ENCODE peak calls at places on chromosomes 1 and 21, in seven cellular contexts. G is NCI-H774, I is Peyer's patch, A is HEK293T, V is NCI-H510A treated with DMSO at 0.1 percent for 48 hours, C is AG04450, J is lower leg skin. X is an unnamed sample.

GRCh38 chr1:55716151-55716550 is 501.0 kb upstream of the USP24 start:
- DNase-seq in G (no peak), I (no peak), A (no peak), V (no peak), C (no peak), J (no peak), X (no peak)

GRCh38 chr1:9892563-9893528 is 17.2 kb downstream of the CTNNBIP1 start:
- DNase-seq in G (no peak), I (no peak), A (no peak), V (no peak), C (no peak), J (peak; percentile 64), X (no peak)

GRCh38 chr1:202438393-202439174 is 90.1 kb downstream of the PPP1R12B start:
- DNase-seq in G (no peak), I (no peak), A (no peak), V (no peak), C (no peak), J (no peak), X (no peak)

GRCh38 chr1:171298696-171299095 is 15.3 kb upstream of the FMO4 start:
- DNase-seq in G (no peak), I (no peak), A (no peak), V (no peak), C (no peak), J (no peak), X (no peak)

GRCh38 chr1:3610165-3610822 is 1.0 kb downstream of the MEGF6 start:
- DNase-seq in G (no peak), I (no peak), A (no peak), V (no peak), C (no peak), J (no peak), X (no peak)

GRCh38 chr1:76583875-76584477 is 283.3 kb upstream of the ST6GALNAC5 start:
- DNase-seq in G (no peak), I (no peak), A (no peak), V (no peak), C (no peak), J (no peak), X (no peak)

GRCh38 chr1:48536477-48536876 is 64.5 kb upstream of the SPATA6 start:
- DNase-seq in G (peak; percentile 94), I (no peak), A (no peak), V (peak; percentile 12), C (no peak), J (no peak), X (no peak)

GRCh38 chr1:61951731-61952585 is 209.7 kb downstream of the PATJ start:
- DNase-seq in G (no peak), I (no peak), A (no peak), V (no peak), C (no peak), J (no peak), X (no peak)

GRCh38 chr1:201537028-201537427 is 1.9 kb upstream of the NAV1 start:
- DNase-seq in G (no peak), I (no peak), A (no peak), V (no peak), C (no peak), J (no peak), X (no peak)

GRCh38 chr1:204036882-204037645 is 35.9 kb upstream of the SOX13 start:
- DNase-seq in G (no peak), I (no peak), A (no peak), V (peak; percentile 58), C (no peak), J (no peak), X (no peak)

GRCh38 chr1:84442256-84442655 is 36.8 kb upstream of the RPF1 start:
- DNase-seq in G (no peak), I (no peak), A (peak; percentile 27), V (peak; percentile 32), C (peak; percentile 78), J (no peak), X (peak; percentile 72)

GRCh38 chr1:168977618-168978017 is 128.9 kb upstream of the ATP1B1 start:
- DNase-seq in G (no peak), I (no peak), A (no peak), V (peak; percentile 56), C (no peak), J (no peak), X (no peak)

GRCh38 chr21:36478207-36478701 is 1.7 kb downstream of the CLDN14 start:
- DNase-seq in G (no peak), I (no peak), A (no peak), V (no peak), C (peak; percentile 32), J (no peak), X (no peak)

GRCh38 chr21:44778499-44778911 is 23.1 kb downstream of the UBE2G2 start:
- DNase-seq in G (no peak), I (no peak), A (no peak), V (no peak), C (no peak), J (no peak), X (no peak)

X was measured in immature natural killer cell.